ENCODE peak calls at places on chromosomes 16 and 17, in four cellular contexts. One of them, this sample, is unnamed.

GRCh38 chr17:29116652-29117439 is 63.4 kb downstream of the MYO18A start:
- DNase-seq in K562: peak
- DNase-seq in HL-60: peak
- DNase-seq in GM12878: peak
- DNase-seq in this sample: peak

GRCh38 chr17:19448341-19449268 is 37.6 kb downstream of the RNF112 start:
- DNase-seq in HL-60: no peak
- DNase-seq in GM12878: no peak
- DNase-seq in K562: no peak
- DNase-seq in this sample: no peak

GRCh38 chr17:13351046-13351445 is 250.7 kb downstream of the HS3ST3A1 start:
- DNase-seq in GM12878: no peak
- DNase-seq in K562: no peak
- DNase-seq in HL-60: no peak
- DNase-seq in this sample: no peak

GRCh38 chr17:77645441-77646430 is 312.8 kb upstream of the TNRC6C start:
- DNase-seq in GM12878: no peak
- DNase-seq in HL-60: no peak
- DNase-seq in K562: no peak
- DNase-seq in this sample: no peak

GRCh38 chr17:77721823-77722160 is 236.7 kb upstream of the TNRC6C start:
- DNase-seq in HL-60: no peak
- DNase-seq in GM12878: no peak
- DNase-seq in K562: no peak
- DNase-seq in this sample: no peak

GRCh38 chr16:4323845-4324478 is 8.1 kb downstream of the GLIS2 start:
- DNase-seq in K562: peak
- DNase-seq in GM12878: no peak
- DNase-seq in HL-60: no peak
- DNase-seq in this sample: no peak

GRCh38 chr16:4114257-4115208 is 1.7 kb downstream of the ADCY9 start:
- DNase-seq in GM12878: no peak
- DNase-seq in HL-60: no peak
- DNase-seq in K562: no peak
- DNase-seq in this sample: no peak

GRCh38 chr17:46191332-46192210 is 1.7 kb downstream of the KANSL1 start:
- DNase-seq in HL-60: peak
- DNase-seq in K562: peak
- DNase-seq in GM12878: no peak
- DNase-seq in this sample: no peak

GRCh38 chr16:87203060-87203656 is 114.0 kb downstream of the C16orf95 start:
- DNase-seq in HL-60: peak
- DNase-seq in K562: peak
- DNase-seq in GM12878: no peak
- DNase-seq in this sample: peak

GRCh38 chr17:79045830-79046500 is 22.0 kb downstream of the C1QTNF1 start:
- DNase-seq in K562: peak
- DNase-seq in GM12878: no peak
- DNase-seq in HL-60: peak
- DNase-seq in this sample: peak

GRCh38 chr17:27400991-27401390 is 55.3 kb upstream of the KSR1 start:
- DNase-seq in GM12878: no peak
- DNase-seq in K562: no peak
- DNase-seq in HL-60: no peak
- DNase-seq in this sample: no peak

GRCh38 chr16:1152651-1153259 is at the start of gene CACNA1H:
- DNase-seq in GM12878: no peak
- DNase-seq in HL-60: no peak
- DNase-seq in K562: peak
- DNase-seq in this sample: no peak

GRCh38 chr16:49781401-49781800 is 74.5 kb downstream of the ZNF423 start:
- DNase-seq in HL-60: no peak
- DNase-seq in K562: no peak
- DNase-seq in GM12878: no peak
- DNase-seq in this sample: no peak

GRCh38 chr17:50099003-50099402 is 3.9 kb downstream of the PDK2 start:
- DNase-seq in K562: no peak
- DNase-seq in GM12878: no peak
- DNase-seq in HL-60: no peak
- DNase-seq in this sample: no peak

GRCh38 chr17:15346196-15346595 is 4.8 kb upstream of the TEKT3 start:
- DNase-seq in GM12878: no peak
- DNase-seq in K562: no peak
- DNase-seq in HL-60: no peak
- DNase-seq in this sample: no peak

GRCh38 chr16:87145181-87146176 is 171.7 kb downstream of the C16orf95 start:
- DNase-seq in K562: peak
- DNase-seq in HL-60: no peak
- DNase-seq in GM12878: no peak
- DNase-seq in this sample: no peak

GRCh38 chr17:4986403-4986802 is 1.1 kb downstream of the CAMTA2 start:
- DNase-seq in GM12878: no peak
- DNase-seq in HL-60: no peak
- DNase-seq in K562: no peak
- DNase-seq in this sample: no peak

GRCh38 chr17:41687828-41688640 is 651 bp upstream of the EIF1 start:
- DNase-seq in K562: no peak
- DNase-seq in HL-60: peak
- DNase-seq in GM12878: no peak
- DNase-seq in this sample: no peak

GRCh38 chr16:1674751-1675664 is 3.1 kb upstream of the JPT2 start:
- DNase-seq in GM12878: no peak
- DNase-seq in K562: no peak
- DNase-seq in HL-60: no peak
- DNase-seq in this sample: no peak

GRCh38 chr16:629289-630023 is 1.3 kb upstream of the WFIKKN1 start:
- DNase-seq in K562: peak
- DNase-seq in HL-60: no peak
- DNase-seq in GM12878: no peak
- DNase-seq in this sample: no peak

GRCh38 chr17:81976332-81977210 is 858 bp upstream of the ASPSCR1 start:
- DNase-seq in GM12878: no peak
- DNase-seq in K562: peak
- DNase-seq in HL-60: peak
- DNase-seq in this sample: no peak

GRCh38 chr16:1333149-1333812 is at the start of gene BAIAP3:
- DNase-seq in GM12878: no peak
- DNase-seq in HL-60: no peak
- DNase-seq in K562: peak
- DNase-seq in this sample: peak

GRCh38 chr16:31141489-31142108 is 6.1 kb upstream of the PRSS8 start:
- DNase-seq in K562: peak
- DNase-seq in GM12878: no peak
- DNase-seq in HL-60: peak
- DNase-seq in this sample: no peak

GRCh38 chr17:78764871-78765270 is 17.2 kb downstream of the CYTH1 start:
- DNase-seq in GM12878: no peak
- DNase-seq in HL-60: no peak
- DNase-seq in K562: no peak
- DNase-seq in this sample: no peak

GRCh38 chr17:8868529-8868951 is 1.1 kb upstream of the PIK3R6 start:
- DNase-seq in GM12878: no peak
- DNase-seq in HL-60: no peak
- DNase-seq in K562: no peak
- DNase-seq in this sample: no peak

GRCh38 chr17:76271669-76272540 is 6.8 kb downstream of the UBALD2 start:
- DNase-seq in GM12878: peak
- DNase-seq in HL-60: no peak
- DNase-seq in K562: no peak
- DNase-seq in this sample: peak

GRCh38 chr16:13325396-13325795 is 424.0 kb downstream of the SHISA9 start:
- DNase-seq in GM12878: no peak
- DNase-seq in HL-60: no peak
- DNase-seq in K562: no peak
- DNase-seq in this sample: no peak
- TF ChIP-seq SPI1 in GM12878: no peak
- TF ChIP-seq SPI1 in HL-60: no peak
- TF ChIP-seq SPI1 in K562: no peak
- TF ChIP-seq SPI1 in this sample: no peak

GRCh38 chr17:2215616-2216364 is 87.8 kb downstream of the SMG6 start:
- DNase-seq in HL-60: peak
- DNase-seq in GM12878: no peak
- DNase-seq in K562: no peak
- DNase-seq in this sample: peak
- TF ChIP-seq SPI1 in HL-60: no peak
- TF ChIP-seq SPI1 in GM12878: peak
- TF ChIP-seq SPI1 in K562: no peak
- TF ChIP-seq SPI1 in this sample: peak

DNA sequence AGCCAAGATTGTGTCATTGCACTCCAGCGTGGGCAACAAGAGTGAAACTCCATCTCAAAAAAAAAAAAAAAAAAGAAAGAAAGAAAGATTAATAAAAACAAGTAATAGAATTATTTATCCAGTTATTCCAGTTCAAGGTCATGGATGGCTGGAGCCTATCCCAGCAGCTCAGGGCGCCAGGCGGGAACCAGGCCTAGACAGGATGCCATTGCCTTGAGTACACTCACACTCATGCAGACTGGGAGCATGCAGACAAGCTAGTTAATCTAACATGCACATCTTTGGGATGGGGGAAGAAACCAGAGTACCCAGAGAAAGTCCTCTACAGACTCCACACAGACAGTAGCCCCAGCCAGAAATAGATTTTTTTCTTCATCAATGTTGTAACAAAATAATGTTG is 17.9 kb downstream of the PDP2 start:
- DNase-seq in GM12878: no peak
- DNase-seq in K562: no peak
- DNase-seq in HL-60: no peak
- DNase-seq in this sample: no peak
- TF ChIP-seq SPI1 in GM12878: no peak
- TF ChIP-seq SPI1 in K562: no peak
- TF ChIP-seq SPI1 in HL-60: no peak
- TF ChIP-seq SPI1 in this sample: no peak

GRCh38 chr17:74861554-74862107 is 1.9 kb upstream of the GRIN2C start:
- DNase-seq in HL-60: no peak
- DNase-seq in K562: no peak
- DNase-seq in GM12878: no peak
- DNase-seq in this sample: no peak

GRCh38 chr17:74862919-74863318 is 3.2 kb upstream of the GRIN2C start:
- DNase-seq in HL-60: no peak
- DNase-seq in GM12878: no peak
- DNase-seq in K562: no peak
- DNase-seq in this sample: no peak

GRCh38 chr17:74860999-74861553 is 1.4 kb upstream of the GRIN2C start:
- DNase-seq in HL-60: no peak
- DNase-seq in GM12878: no peak
- DNase-seq in K562: no peak
- DNase-seq in this sample: no peak

GRCh38 chr17:74863420-74864296 is 4.0 kb upstream of the GRIN2C start:
- DNase-seq in HL-60: no peak
- DNase-seq in GM12878: no peak
- DNase-seq in K562: no peak
- DNase-seq in this sample: no peak

DNA sequence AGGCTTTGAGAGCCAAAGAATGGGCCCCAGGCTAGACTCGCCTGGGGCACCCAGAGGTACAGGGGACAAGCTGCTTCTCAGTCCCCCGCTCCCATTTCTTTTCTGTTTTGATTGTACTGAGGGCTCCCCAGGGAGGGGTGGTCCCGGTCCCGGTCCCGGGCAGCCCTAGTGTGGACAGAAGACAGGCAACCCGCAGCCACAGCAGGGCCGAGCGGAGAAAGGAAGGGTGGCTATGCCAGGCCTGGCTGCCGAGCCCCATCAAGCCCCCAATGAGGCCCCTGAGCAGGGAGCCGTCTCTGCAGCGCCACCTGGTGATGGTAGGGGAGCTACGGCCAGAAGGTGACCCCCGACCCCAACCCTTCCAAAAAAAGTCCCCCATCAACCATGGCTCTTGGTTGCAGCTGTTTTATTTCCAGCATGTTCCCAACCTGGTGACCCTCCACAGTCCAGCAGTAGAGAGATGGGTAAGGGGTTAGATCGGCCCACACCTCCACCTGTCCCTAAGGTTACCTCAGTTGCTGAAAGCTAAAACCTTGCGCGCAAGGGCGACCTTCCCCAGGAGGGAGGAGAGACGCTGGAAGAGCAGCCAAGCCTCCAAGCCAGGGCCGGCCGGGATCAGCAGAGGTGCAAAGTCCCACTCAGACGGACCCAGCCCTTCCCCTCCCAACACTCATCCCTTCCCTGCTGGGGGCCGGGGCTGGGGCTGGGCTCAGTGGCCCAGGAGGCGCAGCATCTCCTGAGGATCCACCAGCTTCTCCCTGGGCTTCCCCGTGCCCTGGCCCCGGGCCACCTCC is 2.6 kb upstream of the GRIN2C start:
- DNase-seq in HL-60: peak
- DNase-seq in GM12878: no peak
- DNase-seq in K562: peak
- DNase-seq in this sample: peak
- TF ChIP-seq SPI1 in HL-60: no peak
- TF ChIP-seq SPI1 in GM12878: no peak
- TF ChIP-seq SPI1 in K562: no peak
- TF ChIP-seq SPI1 in this sample: no peak

DNA sequence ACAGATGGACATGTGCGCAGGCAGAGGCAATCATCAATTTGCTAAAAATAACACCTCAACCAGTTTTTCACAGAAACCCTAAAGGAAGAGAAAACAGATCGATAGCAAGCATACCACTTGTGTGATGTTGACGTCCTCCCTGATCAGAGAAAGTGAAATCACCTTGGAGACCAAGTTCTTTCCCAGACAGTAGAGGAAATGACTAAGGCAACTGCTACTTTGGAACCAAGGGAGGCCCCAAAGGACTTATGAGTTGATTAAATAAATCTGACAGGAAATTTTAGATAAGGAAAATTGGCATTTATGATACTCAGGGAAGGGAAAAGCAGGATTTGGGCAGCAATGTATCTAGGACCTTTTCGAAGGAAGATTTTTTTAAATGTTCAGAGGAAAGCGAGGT is 267.1 kb upstream of the ASIC2 start:
- DNase-seq in GM12878: no peak
- DNase-seq in K562: no peak
- DNase-seq in HL-60: no peak
- DNase-seq in this sample: no peak
- TF ChIP-seq SPI1 in GM12878: no peak
- TF ChIP-seq SPI1 in K562: no peak
- TF ChIP-seq SPI1 in HL-60: no peak
- TF ChIP-seq SPI1 in this sample: no peak

GRCh38 chr16:81403208-81403600 is 41.4 kb upstream of the CMIP start:
- DNase-seq in GM12878: no peak
- DNase-seq in K562: no peak
- DNase-seq in HL-60: no peak
- DNase-seq in this sample: no peak

GRCh38 chr16:81403601-81404391 is 40.8 kb upstream of the CMIP start:
- DNase-seq in HL-60: peak
- DNase-seq in GM12878: peak
- DNase-seq in K562: peak
- DNase-seq in this sample: peak

GRCh38 chr16:81409016-81409556 is 35.5 kb upstream of the CMIP start:
- DNase-seq in HL-60: no peak
- DNase-seq in K562: no peak
- DNase-seq in GM12878: no peak
- DNase-seq in this sample: no peak

GRCh38 chr16:81408409-81408950 is 36.1 kb upstream of the CMIP start:
- DNase-seq in HL-60: no peak
- DNase-seq in GM12878: no peak
- DNase-seq in K562: no peak
- DNase-seq in this sample: no peak

GRCh38 chr16:81405702-81406113 is 38.9 kb upstream of the CMIP start:
- DNase-seq in HL-60: no peak
- DNase-seq in K562: no peak
- DNase-seq in GM12878: no peak
- DNase-seq in this sample: no peak
- TF ChIP-seq SPI1 in HL-60: no peak
- TF ChIP-seq SPI1 in K562: no peak
- TF ChIP-seq SPI1 in GM12878: no peak
- TF ChIP-seq SPI1 in this sample: no peak